ENCODE peak calls at places on chromosomes 7 and 10, in six cellular contexts. J, X, O, V, P and Q are unnamed samples.

GRCh38 chr10:128062837-128063563 is 63.2 kb downstream of the MKI67 start:
- DNase-seq in J (no peak), X (no peak), O (no peak), V (no peak), P (no peak), Q (no peak)

GRCh38 chr7:138797715-138798320 is at the start of the genes ATP6V0A4 and TMEM213:
- DNase-seq in J (peak), X (no peak), O (peak), V (no peak), P (no peak), Q (no peak)

GRCh38 chr7:30789334-30789711 is 18.1 kb downstream of the MINDY4 start:
- DNase-seq in J (no peak), X (no peak), O (no peak), V (no peak), P (no peak), Q (peak)

GRCh38 chr7:22001345-22002004 is 55.8 kb upstream of the CDCA7L start:
- DNase-seq in J (no peak), X (no peak), O (peak), V (no peak), P (peak), Q (no peak)

GRCh38 chr7:17623546-17624185 is 316.6 kb downstream of the SNX13 start:
- DNase-seq in J (no peak), X (no peak), O (no peak), V (no peak), P (no peak), Q (no peak)

GRCh38 chr10:70492786-70493659 is 14.5 kb downstream of the PALD1 start:
- DNase-seq in J (no peak), X (no peak), O (no peak), V (no peak), P (no peak), Q (no peak)

GRCh38 chr10:119149157-119149556 is 16.4 kb downstream of the SFXN4 start:
- DNase-seq in J (no peak), X (no peak), O (no peak), V (no peak), P (no peak), Q (no peak)

GRCh38 chr7:11458736-11459483 is 373.1 kb downstream of the THSD7A start:
- DNase-seq in J (no peak), X (no peak), O (no peak), V (no peak), P (no peak), Q (no peak)

GRCh38 chr7:148060724-148061123 is 529.8 kb upstream of the C7orf33 start:
- DNase-seq in J (no peak), X (no peak), O (no peak), V (no peak), P (no peak), Q (no peak)

GRCh38 chr10:103127241-103127640 is 65.8 kb downstream of the NT5C2 start:
- DNase-seq in J (no peak), X (no peak), O (no peak), V (no peak), P (peak), Q (no peak)

GRCh38 chr10:78859266-78859665 is 209.5 kb upstream of the ZMIZ1 start:
- DNase-seq in J (no peak), X (no peak), O (no peak), V (no peak), P (no peak), Q (no peak)

GRCh38 chr7:91446819-91447218 is 182.6 kb downstream of the FZD1 start:
- DNase-seq in J (no peak), X (no peak), O (no peak), V (no peak), P (no peak), Q (no peak)

GRCh38 chr10:25604591-25604990 is 329.4 kb upstream of the MYO3A start:
- DNase-seq in J (no peak), X (no peak), O (no peak), V (no peak), P (no peak), Q (no peak)

GRCh38 chr7:135552148-135552547 is 5.6 kb upstream of the NUP205 start:
- DNase-seq in J (no peak), X (no peak), O (no peak), V (no peak), P (no peak), Q (no peak)

GRCh38 chr10:45181483-45181882 is 133.9 kb downstream of the OR13A1 start:
- DNase-seq in J (no peak), X (no peak), O (no peak), V (no peak), P (no peak), Q (no peak)

GRCh38 chr10:72171175-72171630 is 44.6 kb upstream of the ANAPC16 start:
- DNase-seq in J (peak), X (no peak), O (peak), V (no peak), P (no peak), Q (no peak)

GRCh38 chr10:105585753-105586152 is 944.7 kb downstream of the SORCS3 start:
- DNase-seq in J (no peak), X (no peak), O (peak), V (no peak), P (no peak), Q (no peak)

GRCh38 chr10:127349737-127350136 is 153.3 kb upstream of the INSYN2A start:
- DNase-seq in J (no peak), X (no peak), O (no peak), V (no peak), P (no peak), Q (no peak)

GRCh38 chr10:79137404-79137803 is 68.6 kb downstream of the ZMIZ1 start:
- DNase-seq in J (no peak), X (no peak), O (no peak), V (no peak), P (no peak), Q (no peak)

DNA sequence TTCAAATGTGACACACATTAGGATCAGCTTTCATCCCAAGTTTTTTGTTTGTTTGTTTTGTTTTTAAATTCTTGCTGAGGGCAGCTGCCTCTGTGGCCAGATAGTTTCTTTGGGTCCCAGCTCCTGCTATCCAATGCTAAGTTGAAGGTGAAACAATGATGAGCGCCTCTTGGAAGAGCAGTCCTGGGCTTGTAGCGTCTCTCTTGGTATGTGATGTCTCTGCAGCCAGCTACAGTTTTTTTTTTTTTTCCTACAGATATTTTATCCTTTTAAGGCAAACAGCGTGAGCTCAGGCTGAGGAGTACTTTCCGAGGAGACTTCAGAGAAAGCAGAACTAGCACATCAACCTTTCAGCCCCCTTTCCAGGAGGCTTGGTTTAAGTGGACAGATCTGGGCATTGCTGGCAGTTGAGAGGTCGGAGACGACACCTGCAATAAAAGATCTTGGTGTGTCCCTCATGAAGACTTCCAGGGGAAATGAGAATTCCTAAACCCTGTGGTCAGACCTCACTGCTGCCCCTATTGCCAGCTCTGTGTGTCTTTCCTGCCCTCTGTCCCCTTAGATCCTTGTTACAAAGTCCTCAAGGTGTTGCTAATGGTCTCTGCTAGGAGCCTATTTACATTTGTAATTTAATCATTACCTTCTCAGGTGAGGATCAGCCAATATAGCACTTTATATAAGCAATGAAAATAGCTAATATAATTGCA is 9.1 kb downstream of the PRKG1 start:
- DNase-seq in J (no peak), X (no peak), O (peak), V (no peak), P (no peak), Q (no peak)
- TF ChIP-seq CTCF in J (no peak), X (peak), O (peak), V (no peak), P (no peak), Q (peak)

DNA sequence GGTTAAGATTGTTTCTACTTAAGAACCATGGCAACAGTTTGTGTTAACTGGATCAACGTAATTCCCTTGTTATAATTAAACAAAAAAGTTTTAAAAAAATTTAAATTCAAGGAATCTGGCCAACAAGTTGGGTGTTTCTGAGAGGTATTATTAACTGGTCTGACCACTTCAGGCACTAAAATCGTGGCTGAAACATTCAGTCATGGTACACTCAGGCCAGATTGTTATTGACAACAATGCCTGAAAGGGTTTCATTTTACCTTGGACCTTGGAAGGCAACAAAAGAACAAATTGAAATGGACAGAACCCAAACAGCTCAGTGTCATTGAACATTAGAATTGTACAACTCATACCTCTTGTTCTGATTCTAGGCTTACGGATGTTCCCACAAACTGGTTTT is 103.3 kb upstream of the ARMC3 start:
- DNase-seq in J (no peak), X (no peak), O (no peak), V (no peak), P (no peak), Q (no peak)
- H3K27ac ChIP-seq in J (no peak), X (no peak), O (no peak), V (no peak), P (no peak), Q (no peak)

DNA sequence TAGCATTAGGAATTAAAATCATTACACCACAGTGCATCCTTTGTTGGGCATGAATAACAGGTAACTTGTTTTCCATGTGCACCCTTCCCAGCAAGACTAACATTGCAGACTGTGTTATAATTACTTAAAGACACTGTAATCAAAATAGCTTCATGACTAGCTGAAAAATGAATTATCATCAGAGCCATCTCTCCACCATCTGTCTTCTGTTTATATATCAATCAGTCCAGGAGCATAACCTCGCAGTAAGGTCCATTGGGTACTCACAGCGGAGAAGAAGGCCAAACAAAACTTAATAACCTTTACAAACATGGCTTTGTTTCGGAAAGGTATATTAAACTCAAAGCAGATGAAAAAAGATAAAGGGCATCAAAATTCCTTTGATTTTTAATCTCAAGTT is 90.6 kb downstream of the ODAD2 start:
- DNase-seq in J (no peak), X (no peak), O (no peak), V (no peak), P (no peak), Q (no peak)
- TF ChIP-seq CTCF in J (no peak), X (no peak), O (no peak), V (no peak), P (no peak), Q (no peak)

GRCh38 chr10:63630085-63630927 is 109.1 kb downstream of the REEP3 start:
- DNase-seq in J (peak), X (peak), O (peak), V (peak), P (peak), Q (peak)

GRCh38 chr10:63629363-63630084 is 108.3 kb downstream of the REEP3 start:
- DNase-seq in J (peak), X (peak), O (peak), V (peak), P (peak), Q (peak)

GRCh38 chr10:63631971-63632370 is 110.8 kb downstream of the REEP3 start:
- DNase-seq in J (no peak), X (no peak), O (no peak), V (no peak), P (no peak), Q (no peak)

GRCh38 chr10:63628526-63629362 is 107.5 kb downstream of the REEP3 start:
- DNase-seq in J (peak), X (peak), O (peak), V (peak), P (peak), Q (peak)

GRCh38 chr10:63630928-63631685 is 109.9 kb downstream of the REEP3 start:
- DNase-seq in J (no peak), X (no peak), O (no peak), V (no peak), P (no peak), Q (no peak)
- H3K27ac ChIP-seq in J (peak), X (peak), O (peak), V (peak), P (peak), Q (peak)

GRCh38 chr10:129677377-129677927 is 210.4 kb downstream of the MGMT start:
- DNase-seq in J (no peak), X (no peak), O (no peak), V (no peak), P (no peak), Q (no peak)

GRCh38 chr10:129676014-129676413 is 209.0 kb downstream of the MGMT start:
- DNase-seq in J (no peak), X (no peak), O (no peak), V (no peak), P (no peak), Q (no peak)

GRCh38 chr10:129675027-129675769 is 208.2 kb downstream of the MGMT start:
- DNase-seq in J (no peak), X (no peak), O (no peak), V (no peak), P (no peak), Q (no peak)

GRCh38 chr10:129670124-129670523 is 203.1 kb downstream of the MGMT start:
- DNase-seq in J (no peak), X (no peak), O (no peak), V (no peak), P (no peak), Q (no peak)

DNA sequence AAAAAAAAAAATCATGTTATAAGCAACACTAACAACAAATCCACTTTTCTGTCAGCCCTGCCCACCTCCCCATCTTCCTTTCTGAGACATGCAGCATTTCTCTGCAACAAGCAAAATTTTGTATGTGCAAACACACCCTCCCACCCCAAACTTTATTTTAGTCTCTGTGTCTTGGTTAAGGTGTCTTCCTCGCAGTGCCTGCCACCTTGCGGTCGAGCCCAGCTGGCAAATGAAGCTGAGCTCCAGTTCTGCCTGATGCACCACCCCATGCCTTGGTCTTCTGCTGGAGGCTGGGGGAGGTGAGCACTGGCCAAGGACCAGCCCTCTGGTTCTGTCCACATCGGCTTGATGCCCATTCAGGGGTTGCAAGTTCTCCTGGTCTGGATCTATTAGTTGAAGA is 206.3 kb downstream of the MGMT start:
- DNase-seq in J (no peak), X (no peak), O (no peak), V (no peak), P (no peak), Q (no peak)
- TF ChIP-seq CTCF in J (no peak), X (no peak), O (no peak), V (no peak), P (no peak), Q (no peak)

DNA sequence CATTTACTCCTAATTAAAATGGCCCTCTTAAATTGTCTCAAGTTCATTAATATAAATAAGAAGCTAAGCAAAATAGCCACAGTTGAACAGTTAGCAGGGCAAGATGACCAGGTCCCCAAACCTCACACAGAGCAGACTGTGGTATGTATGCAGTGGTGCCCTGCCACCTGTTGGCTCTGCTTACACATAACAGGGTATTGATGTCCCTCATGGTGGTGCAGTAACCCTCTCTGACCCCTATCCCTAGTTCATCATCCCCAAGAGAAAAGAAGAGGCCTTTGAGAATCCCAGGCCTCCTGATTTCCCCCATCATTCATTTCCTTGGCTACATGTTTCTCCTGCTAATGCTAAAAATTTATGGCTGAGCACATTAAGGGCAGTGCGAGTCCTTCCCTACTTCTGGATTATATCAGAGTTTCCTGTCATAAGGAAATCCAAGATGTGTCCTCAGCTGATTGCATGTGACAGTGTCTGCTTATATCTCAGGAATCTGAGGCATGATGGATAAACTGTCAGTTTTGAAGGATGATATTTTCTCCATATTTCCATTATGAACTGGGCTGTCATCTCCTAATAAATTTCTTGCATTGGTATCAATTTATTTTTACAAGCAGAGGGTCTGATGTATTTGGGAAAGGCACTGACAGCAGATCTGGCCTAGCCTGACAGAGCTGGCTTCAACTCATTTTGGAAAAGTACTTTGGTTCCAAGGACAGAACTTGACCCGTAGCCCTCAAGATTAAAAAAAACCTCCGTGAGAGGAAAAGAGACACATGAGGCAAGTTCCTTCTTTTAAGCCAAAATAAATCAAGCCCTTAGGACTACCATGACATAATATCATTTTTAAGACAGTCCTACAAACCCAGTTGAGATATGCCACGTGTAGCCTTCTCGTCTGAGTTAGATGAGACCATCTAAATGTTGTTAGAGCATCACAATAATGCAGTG is 880.6 kb downstream of the LRMDA start:
- DNase-seq in J (peak), X (no peak), O (peak), V (peak), P (peak), Q (no peak)
- H3K27ac ChIP-seq in J (no peak), X (peak), O (no peak), V (peak), P (peak), Q (peak)

DNA sequence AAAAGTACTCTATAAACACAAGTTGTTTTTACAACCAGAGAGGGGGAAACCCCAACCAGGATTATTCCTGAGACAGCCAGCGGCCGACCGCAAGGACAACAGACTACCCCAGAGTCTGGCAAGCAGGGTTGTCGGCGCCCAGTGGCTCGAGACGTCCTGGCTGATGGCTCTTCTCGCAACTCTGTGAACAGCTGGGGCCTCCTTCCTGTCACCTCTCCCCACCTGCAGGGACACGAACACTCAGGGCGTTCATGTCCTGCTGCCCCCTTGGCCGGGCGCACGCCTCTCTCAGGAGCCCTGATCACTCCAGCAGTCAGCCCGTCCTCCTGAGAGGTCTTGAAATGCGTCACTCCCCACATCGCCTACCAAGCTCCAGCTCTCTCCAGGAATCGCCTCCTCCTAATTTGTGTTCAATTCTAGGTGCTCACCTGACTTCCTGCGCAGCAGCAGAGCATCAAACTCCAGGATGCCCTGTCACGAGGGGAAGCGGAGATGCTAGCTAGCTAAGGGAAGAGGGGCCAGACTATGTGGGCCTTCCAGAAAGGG is 66.4 kb upstream of the TNRC18 start:
- DNase-seq in J (no peak), X (no peak), O (no peak), V (no peak), P (no peak), Q (no peak)
- TF ChIP-seq CTCF in J (no peak), X (no peak), O (no peak), V (no peak), P (no peak), Q (no peak)

DNA sequence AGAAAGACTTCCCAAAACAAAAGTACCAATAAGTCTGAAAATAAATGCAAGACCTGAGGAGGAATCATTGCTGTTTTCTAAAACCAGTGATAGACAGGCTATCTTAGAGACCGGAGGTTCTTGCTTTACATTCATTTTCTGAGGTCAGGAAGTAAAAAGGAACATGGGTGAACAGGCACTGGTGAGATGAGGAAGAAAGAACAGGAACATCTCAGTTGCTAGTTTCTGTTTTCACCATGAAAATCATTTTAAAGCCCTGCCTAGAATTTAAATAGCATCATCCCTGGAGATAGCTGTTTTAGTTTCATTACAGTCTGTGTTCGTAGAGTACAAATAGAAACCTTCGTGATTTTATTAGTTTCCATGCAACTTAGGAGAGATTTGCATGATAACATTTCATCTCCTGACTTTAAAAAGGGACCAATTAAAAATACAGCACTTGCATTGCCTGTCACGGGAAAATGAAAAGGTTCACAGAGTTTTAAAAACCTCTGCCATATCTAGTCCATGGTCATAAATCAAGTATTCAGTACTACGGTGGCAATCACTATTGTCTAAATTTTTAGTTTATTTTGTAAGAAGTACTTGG is 14.7 kb downstream of the KCNMA1 start:
- DNase-seq in J (no peak), X (no peak), O (no peak), V (no peak), P (no peak), Q (no peak)
- H3K27ac ChIP-seq in J (no peak), X (peak), O (peak), V (no peak), P (no peak), Q (no peak)